ENCODE peak calls at places on chromosomes 1 and 21, in six cellular contexts. One of them, this sample, is unnamed.

GRCh38 chr1:200850554-200850953 is 22.2 kb upstream of the GPR25 start:
- DNase-seq in lower leg skin: no peak
- DNase-seq in astrocyte of the cerebellum: no peak
- DNase-seq in A549: no peak
- DNase-seq in Peyer's patch: no peak
- DNase-seq in upper lobe of right lung: no peak
- DNase-seq in this sample: no peak

GRCh38 chr1:55584521-55585401 is 369.6 kb upstream of the USP24 start:
- DNase-seq in lower leg skin: no peak
- DNase-seq in astrocyte of the cerebellum: peak
- DNase-seq in A549: peak
- DNase-seq in Peyer's patch: no peak
- DNase-seq in upper lobe of right lung: no peak
- DNase-seq in this sample: peak

GRCh38 chr1:114554577-114554976 is 26.8 kb downstream of the BCAS2 start:
- DNase-seq in lower leg skin: no peak
- DNase-seq in astrocyte of the cerebellum: no peak
- DNase-seq in A549: no peak
- DNase-seq in Peyer's patch: no peak
- DNase-seq in upper lobe of right lung: no peak
- DNase-seq in this sample: no peak

GRCh38 chr1:147238925-147239820 is 3.3 kb upstream of the CHD1L start:
- DNase-seq in lower leg skin: no peak
- DNase-seq in astrocyte of the cerebellum: no peak
- DNase-seq in A549: no peak
- DNase-seq in Peyer's patch: no peak
- DNase-seq in upper lobe of right lung: no peak
- DNase-seq in this sample: no peak

GRCh38 chr1:176533020-176533419 is 70.0 kb downstream of the PAPPA2 start:
- DNase-seq in lower leg skin: no peak
- DNase-seq in astrocyte of the cerebellum: no peak
- DNase-seq in A549: no peak
- DNase-seq in Peyer's patch: no peak
- DNase-seq in upper lobe of right lung: no peak
- DNase-seq in this sample: no peak

GRCh38 chr1:59730759-59731478 is 83.8 kb upstream of the HOOK1 start:
- DNase-seq in lower leg skin: peak
- DNase-seq in astrocyte of the cerebellum: peak
- DNase-seq in A549: peak
- DNase-seq in Peyer's patch: peak
- DNase-seq in upper lobe of right lung: no peak
- DNase-seq in this sample: peak

GRCh38 chr1:87084247-87084836 is 169.9 kb downstream of the HS2ST1 start:
- DNase-seq in lower leg skin: no peak
- DNase-seq in astrocyte of the cerebellum: peak
- DNase-seq in A549: peak
- DNase-seq in Peyer's patch: no peak
- DNase-seq in upper lobe of right lung: no peak
- DNase-seq in this sample: peak

GRCh38 chr1:6989506-6990159 is 204.4 kb downstream of the CAMTA1 start:
- DNase-seq in lower leg skin: no peak
- DNase-seq in astrocyte of the cerebellum: no peak
- DNase-seq in A549: no peak
- DNase-seq in Peyer's patch: no peak
- DNase-seq in upper lobe of right lung: no peak
- DNase-seq in this sample: no peak

GRCh38 chr1:94983343-94983742 is 56.4 kb upstream of the CNN3 start:
- DNase-seq in lower leg skin: no peak
- DNase-seq in astrocyte of the cerebellum: no peak
- DNase-seq in A549: peak
- DNase-seq in Peyer's patch: peak
- DNase-seq in upper lobe of right lung: no peak
- DNase-seq in this sample: peak

GRCh38 chr1:152356736-152357135 is 3.1 kb downstream of the FLG2 start:
- DNase-seq in lower leg skin: no peak
- DNase-seq in astrocyte of the cerebellum: no peak
- DNase-seq in A549: no peak
- DNase-seq in Peyer's patch: no peak
- DNase-seq in upper lobe of right lung: no peak
- DNase-seq in this sample: no peak

GRCh38 chr1:246159290-246160227 is 347.5 kb downstream of the SMYD3 start:
- DNase-seq in lower leg skin: no peak
- DNase-seq in astrocyte of the cerebellum: no peak
- DNase-seq in A549: no peak
- DNase-seq in Peyer's patch: no peak
- DNase-seq in upper lobe of right lung: no peak
- DNase-seq in this sample: no peak

GRCh38 chr1:2592672-2593071 is 6.1 kb downstream of the PRXL2B start:
- DNase-seq in lower leg skin: no peak
- DNase-seq in astrocyte of the cerebellum: no peak
- DNase-seq in A549: no peak
- DNase-seq in Peyer's patch: peak
- DNase-seq in upper lobe of right lung: peak
- DNase-seq in this sample: no peak

GRCh38 chr1:110106013-110106941 is 6.0 kb upstream of the UBL4B start:
- DNase-seq in lower leg skin: peak
- DNase-seq in astrocyte of the cerebellum: peak
- DNase-seq in A549: peak
- DNase-seq in Peyer's patch: peak
- DNase-seq in upper lobe of right lung: peak
- DNase-seq in this sample: peak

GRCh38 chr21:41098076-41098475 is 69.9 kb upstream of the BACE2 start:
- DNase-seq in lower leg skin: no peak
- DNase-seq in astrocyte of the cerebellum: no peak
- DNase-seq in A549: no peak
- DNase-seq in Peyer's patch: no peak
- DNase-seq in upper lobe of right lung: no peak
- DNase-seq in this sample: no peak

GRCh38 chr1:180563013-180563827 is 4.5 kb downstream of the OVAAL start:
- DNase-seq in lower leg skin: no peak
- DNase-seq in astrocyte of the cerebellum: no peak
- DNase-seq in A549: peak
- DNase-seq in Peyer's patch: no peak
- DNase-seq in upper lobe of right lung: no peak
- DNase-seq in this sample: peak

GRCh38 chr1:169595764-169596711 is 9.8 kb upstream of the F5 start:
- DNase-seq in lower leg skin: no peak
- DNase-seq in astrocyte of the cerebellum: peak
- DNase-seq in A549: peak
- DNase-seq in Peyer's patch: no peak
- DNase-seq in upper lobe of right lung: no peak
- DNase-seq in this sample: peak

GRCh38 chr1:161840363-161840762 is 74.2 kb downstream of the ATF6 start:
- DNase-seq in lower leg skin: no peak
- DNase-seq in astrocyte of the cerebellum: no peak
- DNase-seq in A549: no peak
- DNase-seq in Peyer's patch: no peak
- DNase-seq in upper lobe of right lung: no peak
- DNase-seq in this sample: no peak

GRCh38 chr1:203556047-203556851 is 62.3 kb downstream of the OPTC start:
- DNase-seq in lower leg skin: peak
- DNase-seq in astrocyte of the cerebellum: no peak
- DNase-seq in A549: no peak
- DNase-seq in Peyer's patch: no peak
- DNase-seq in upper lobe of right lung: no peak
- DNase-seq in this sample: peak

GRCh38 chr1:91980663-91981062 is 31.5 kb downstream of the BRDT start:
- DNase-seq in lower leg skin: no peak
- DNase-seq in astrocyte of the cerebellum: no peak
- DNase-seq in A549: no peak
- DNase-seq in Peyer's patch: no peak
- DNase-seq in upper lobe of right lung: no peak
- DNase-seq in this sample: no peak

GRCh38 chr1:117060441-117061317 is 553 bp downstream of the TTF2 start:
- DNase-seq in lower leg skin: no peak
- DNase-seq in astrocyte of the cerebellum: no peak
- DNase-seq in A549: peak
- DNase-seq in Peyer's patch: no peak
- DNase-seq in upper lobe of right lung: no peak
- DNase-seq in this sample: peak

GRCh38 chr1:211921579-211922095 is 91.1 kb upstream of the LPGAT1 start:
- DNase-seq in lower leg skin: no peak
- DNase-seq in astrocyte of the cerebellum: no peak
- DNase-seq in A549: no peak
- DNase-seq in Peyer's patch: no peak
- DNase-seq in upper lobe of right lung: no peak
- DNase-seq in this sample: no peak

GRCh38 chr1:21671915-21672314 is 2.8 kb upstream of the RAP1GAP start:
- DNase-seq in lower leg skin: peak
- DNase-seq in astrocyte of the cerebellum: no peak
- DNase-seq in A549: no peak
- DNase-seq in Peyer's patch: no peak
- DNase-seq in upper lobe of right lung: no peak
- DNase-seq in this sample: no peak

GRCh38 chr1:21674957-21675356 is 5.8 kb upstream of the RAP1GAP start:
- DNase-seq in lower leg skin: no peak
- DNase-seq in astrocyte of the cerebellum: no peak
- DNase-seq in A549: no peak
- DNase-seq in Peyer's patch: no peak
- DNase-seq in upper lobe of right lung: no peak
- DNase-seq in this sample: no peak

GRCh38 chr1:21672478-21673276 is 3.5 kb upstream of the RAP1GAP start:
- DNase-seq in lower leg skin: peak
- DNase-seq in astrocyte of the cerebellum: no peak
- DNase-seq in A549: no peak
- DNase-seq in Peyer's patch: no peak
- DNase-seq in upper lobe of right lung: no peak
- DNase-seq in this sample: no peak

GRCh38 chr1:21670956-21671902 is 2.1 kb upstream of the RAP1GAP start:
- DNase-seq in lower leg skin: peak
- DNase-seq in astrocyte of the cerebellum: no peak
- DNase-seq in A549: no peak
- DNase-seq in Peyer's patch: no peak
- DNase-seq in upper lobe of right lung: no peak
- DNase-seq in this sample: no peak

GRCh38 chr1:21673277-21673780 is 4.2 kb upstream of the RAP1GAP start:
- DNase-seq in lower leg skin: peak
- DNase-seq in astrocyte of the cerebellum: peak
- DNase-seq in A549: no peak
- DNase-seq in Peyer's patch: no peak
- DNase-seq in upper lobe of right lung: peak
- DNase-seq in this sample: peak
- H3K4me3 ChIP-seq in lower leg skin: no peak
- H3K4me3 ChIP-seq in astrocyte of the cerebellum: no peak
- H3K4me3 ChIP-seq in A549: no peak
- H3K4me3 ChIP-seq in Peyer's patch: no peak
- H3K4me3 ChIP-seq in upper lobe of right lung: no peak
- H3K4me3 ChIP-seq in this sample: no peak

GRCh38 chr1:39910263-39910662 is 8.5 kb upstream of the MYCL start:
- DNase-seq in lower leg skin: no peak
- DNase-seq in astrocyte of the cerebellum: no peak
- DNase-seq in A549: no peak
- DNase-seq in Peyer's patch: no peak
- DNase-seq in upper lobe of right lung: no peak
- DNase-seq in this sample: no peak
- TF ChIP-seq CTCF in lower leg skin: no peak
- TF ChIP-seq CTCF in astrocyte of the cerebellum: no peak
- TF ChIP-seq CTCF in A549: no peak
- TF ChIP-seq CTCF in Peyer's patch: no peak
- TF ChIP-seq CTCF in upper lobe of right lung: no peak
- TF ChIP-seq CTCF in this sample: no peak

GRCh38 chr1:16905856-16906702 is 10.3 kb downstream of the RNU1-2 start:
- DNase-seq in lower leg skin: peak
- DNase-seq in astrocyte of the cerebellum: no peak
- DNase-seq in A549: no peak
- DNase-seq in Peyer's patch: no peak
- DNase-seq in upper lobe of right lung: no peak
- DNase-seq in this sample: peak
- H3K4me3 ChIP-seq in lower leg skin: no peak
- H3K4me3 ChIP-seq in astrocyte of the cerebellum: no peak
- H3K4me3 ChIP-seq in A549: no peak
- H3K4me3 ChIP-seq in Peyer's patch: no peak
- H3K4me3 ChIP-seq in upper lobe of right lung: no peak
- H3K4me3 ChIP-seq in this sample: no peak

DNA sequence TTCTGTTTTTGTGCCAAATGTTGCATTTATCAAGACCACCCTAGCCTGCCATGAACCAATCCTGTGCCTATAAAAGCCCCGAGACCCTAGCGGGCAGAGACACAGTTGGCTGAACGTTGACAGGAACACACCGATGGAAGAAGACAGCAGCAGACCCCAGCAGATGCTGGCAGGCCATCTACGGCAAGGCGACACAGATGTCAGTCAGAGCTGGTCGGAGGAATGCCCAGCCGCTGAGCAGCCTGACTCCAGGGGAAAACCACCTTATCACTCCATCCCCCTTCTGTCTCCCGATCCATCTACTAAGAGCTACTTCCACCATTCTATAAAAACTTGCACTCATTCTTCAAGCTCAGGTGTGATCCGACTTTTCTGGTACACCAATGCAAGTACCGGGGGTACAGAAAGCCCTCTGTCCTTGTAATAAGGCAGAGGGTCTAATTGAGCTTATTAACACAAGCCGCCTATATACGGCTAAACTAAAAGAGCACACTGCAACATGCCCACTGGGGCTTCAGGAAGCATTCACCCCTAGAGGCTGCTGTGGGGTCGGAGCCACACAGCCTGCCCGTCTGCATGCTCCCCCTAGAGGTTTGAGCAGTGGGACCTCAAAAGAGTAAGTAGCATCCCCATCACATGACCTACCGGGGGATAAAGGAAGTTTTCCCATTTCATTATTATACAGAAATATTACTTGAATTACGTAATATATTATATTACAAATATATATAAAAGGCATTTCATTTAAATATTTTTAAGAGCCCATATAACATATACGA is 1156.3 kb upstream of the B3GALT2 start:
- DNase-seq in lower leg skin: no peak
- DNase-seq in astrocyte of the cerebellum: no peak
- DNase-seq in A549: peak
- DNase-seq in Peyer's patch: no peak
- DNase-seq in upper lobe of right lung: no peak
- DNase-seq in this sample: no peak
- TF ChIP-seq CTCF in lower leg skin: no peak
- TF ChIP-seq CTCF in astrocyte of the cerebellum: no peak
- TF ChIP-seq CTCF in A549: no peak
- TF ChIP-seq CTCF in Peyer's patch: no peak
- TF ChIP-seq CTCF in upper lobe of right lung: no peak
- TF ChIP-seq CTCF in this sample: no peak

This sample was measured in fibroblast of pulmonary artery.